ENCODE peak calls at places on chromosomes 13 and 19, in five cellular contexts. Q, I, P, L and V are unnamed samples.

GRCh38 chr19:33175886-33176669 is 18.1 kb upstream of the LRP3 start:
- DNase-seq in Q (peak; percentile 40), I (peak; percentile 17), P (peak; percentile 48), L (no peak), V (peak; percentile 54)

GRCh38 chr19:50461066-50461875 is 15.0 kb upstream of the EMC10 start:
- DNase-seq in Q (no peak), I (peak; percentile 86), P (peak; percentile 76), L (peak; percentile 78), V (peak; percentile 81)

GRCh38 chr19:33283578-33283977 is 18.8 kb downstream of the CEBPA start:
- DNase-seq in Q (no peak), I (no peak), P (no peak), L (no peak), V (no peak)

GRCh38 chr13:71864094-71864980 is 2.7 kb downstream of the DACH1 start:
- DNase-seq in Q (peak; percentile 2), I (no peak), P (peak; percentile 61), L (peak; percentile 69), V (peak; percentile 2)

GRCh38 chr13:36357692-36358091 is 11.5 kb upstream of the SPART start:
- DNase-seq in Q (no peak), I (no peak), P (no peak), L (no peak), V (no peak)

GRCh38 chr13:114324334-114324733 is 10.0 kb downstream of the CHAMP1 start:
- DNase-seq in Q (no peak), I (no peak), P (no peak), L (no peak), V (no peak)

GRCh38 chr13:109600078-109600477 is 186.3 kb downstream of the IRS2 start:
- DNase-seq in Q (no peak), I (no peak), P (no peak), L (no peak), V (no peak)

GRCh38 chr19:20422616-20423205 is 142.9 kb downstream of the ZNF737 start:
- DNase-seq in Q (no peak), I (no peak), P (peak; percentile 4), L (no peak), V (no peak)

GRCh38 chr19:1189419-1189818 is 15.4 kb upstream of the SBNO2 start:
- DNase-seq in Q (no peak), I (no peak), P (no peak), L (no peak), V (no peak)

GRCh38 chr19:45564131-45564780 is 20.3 kb downstream of the OPA3 start:
- DNase-seq in Q (no peak), I (peak; percentile 60), P (no peak), L (no peak), V (no peak)

GRCh38 chr13:75870397-75870801 is 234.3 kb downstream of the LMO7 start:
- DNase-seq in Q (no peak), I (peak; percentile 24), P (peak; percentile 45), L (no peak), V (peak; percentile 78)

GRCh38 chr19:50759886-50760285 is 10.4 kb upstream of the GPR32 start:
- DNase-seq in Q (no peak), I (peak; percentile 78), P (no peak), L (no peak), V (peak; percentile 32)

GRCh38 chr13:42330991-42331390 is 59.0 kb downstream of the AKAP11 start:
- DNase-seq in Q (no peak), I (no peak), P (no peak), L (no peak), V (no peak)

GRCh38 chr19:54189020-54189667 is at the start of gene MBOAT7:
- DNase-seq in Q (no peak), I (peak; percentile 87), P (no peak), L (no peak), V (no peak)

GRCh38 chr19:50148528-50148927 is 14.6 kb downstream of the IZUMO2 start:
- DNase-seq in Q (no peak), I (no peak), P (no peak), L (no peak), V (no peak)

GRCh38 chr13:80040219-80040976 is 300.5 kb downstream of the SPRY2 start:
- DNase-seq in Q (no peak), I (no peak), P (peak; percentile 75), L (no peak), V (peak; percentile 81)

GRCh38 chr19:16223746-16224145 is 26.0 kb downstream of the AP1M1 start:
- DNase-seq in Q (no peak), I (no peak), P (no peak), L (no peak), V (no peak)

GRCh38 chr13:74077847-74078246 is 56.4 kb downstream of the KLF12 start:
- DNase-seq in Q (no peak), I (no peak), P (no peak), L (no peak), V (peak; percentile 55)

GRCh38 chr13:29958476-29958875 is 108.1 kb upstream of the UBL3 start:
- DNase-seq in Q (no peak), I (no peak), P (no peak), L (no peak), V (no peak)

GRCh38 chr19:35805518-35806102 is 7.0 kb downstream of the PRODH2 start:
- DNase-seq in Q (no peak), I (no peak), P (no peak), L (no peak), V (no peak)

GRCh38 chr19:12837225-12837624 is 1.1 kb upstream of the MAST1 start:
- DNase-seq in Q (no peak), I (no peak), P (no peak), L (no peak), V (no peak)

DNA sequence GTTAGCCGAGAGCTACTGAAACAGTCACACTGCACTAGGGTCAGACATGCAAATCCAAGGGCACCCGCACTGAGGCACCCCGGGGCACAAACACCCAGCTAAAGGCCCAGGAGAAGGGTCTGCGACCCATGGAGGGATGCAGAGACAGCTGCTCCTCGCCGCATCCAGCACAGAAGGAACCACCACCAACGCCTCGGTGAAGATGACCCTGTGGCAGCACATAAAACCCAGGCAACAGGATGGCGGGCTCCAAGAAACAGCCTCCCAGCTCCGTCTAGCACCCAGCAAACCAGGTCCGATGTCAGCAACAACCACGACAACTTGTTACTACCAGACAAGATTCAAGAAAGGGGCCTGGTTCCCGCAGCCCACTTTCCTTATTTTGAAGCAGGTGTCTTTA is 82.1 kb downstream of the STK24 start:
- DNase-seq in Q (no peak), I (no peak), P (no peak), L (no peak), V (no peak)
- H3K4me1 ChIP-seq in Q (peaks cover 58% of the 10 kb centered on the region), I (peaks cover 25% of the 10 kb centered on the region), P (peaks cover 36% of the 10 kb centered on the region), L (peaks cover 42% of the 10 kb centered on the region), V (peaks cover 55% of the 10 kb centered on the region)

GRCh38 chr19:30312582-30313352 is 59.4 kb upstream of the ZNF536 start:
- DNase-seq in Q (no peak), I (no peak), P (no peak), L (no peak), V (no peak)

GRCh38 chr19:30307191-30307974 is 64.8 kb upstream of the ZNF536 start:
- DNase-seq in Q (no peak), I (no peak), P (no peak), L (no peak), V (no peak)

GRCh38 chr19:30310806-30311121 is 61.4 kb upstream of the ZNF536 start:
- DNase-seq in Q (no peak), I (no peak), P (no peak), L (no peak), V (no peak)

GRCh38 chr19:30311911-30312310 is 60.3 kb upstream of the ZNF536 start:
- DNase-seq in Q (no peak), I (no peak), P (no peak), L (no peak), V (no peak)

DNA sequence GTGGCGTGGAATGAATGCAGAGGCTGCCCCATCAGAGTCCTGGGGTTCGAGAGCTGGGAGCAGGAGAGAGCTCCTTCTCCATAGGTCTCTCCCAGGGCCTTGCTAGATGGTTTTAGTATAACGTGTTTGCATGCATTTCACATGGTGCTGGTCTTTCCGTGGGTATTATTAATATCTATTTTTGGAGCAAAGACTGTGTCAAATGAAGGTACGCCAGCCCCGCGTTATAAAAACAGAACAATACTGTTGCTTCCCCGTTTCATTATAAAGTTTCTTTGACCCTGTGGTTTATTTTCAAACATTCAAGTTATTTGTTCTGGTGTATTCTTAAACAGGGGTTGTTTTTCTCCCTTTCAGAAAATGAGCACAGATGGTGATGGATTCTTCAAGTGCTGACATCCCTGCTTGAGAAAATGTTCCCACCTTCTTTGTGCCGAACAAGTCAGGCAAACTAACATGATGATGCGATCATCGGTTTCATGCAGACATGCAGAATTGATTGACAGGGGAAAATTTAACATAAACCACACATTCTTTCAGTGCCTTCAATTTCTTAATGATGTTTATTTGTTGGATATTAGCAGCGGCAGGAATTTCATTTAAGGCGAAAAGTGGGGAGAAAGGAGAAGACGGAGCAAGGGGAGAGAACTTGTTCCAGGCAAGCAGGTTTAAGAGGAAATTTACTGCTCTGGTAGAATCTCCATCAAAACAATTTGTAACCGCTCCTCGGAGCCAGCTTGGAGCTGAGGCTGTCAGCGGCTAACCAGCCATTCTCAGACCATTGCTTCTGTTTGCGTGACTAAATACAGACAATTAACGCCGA is 62.0 kb upstream of the ZNF536 start:
- DNase-seq in Q (no peak), I (no peak), P (no peak), L (no peak), V (no peak)
- H3K4me1 ChIP-seq in Q (no peaks in the 10 kb centered on the region), I (no peaks in the 10 kb centered on the region), P (no peaks in the 10 kb centered on the region), L (no peaks in the 10 kb centered on the region), V (no peaks in the 10 kb centered on the region)

GRCh38 chr13:40185393-40185792 is 481.0 kb downstream of the FOXO1 start:
- DNase-seq in Q (no peak), I (peak; percentile 22), P (no peak), L (no peak), V (no peak)
- H3K4me1 ChIP-seq in Q (peaks cover 13% of the 10 kb centered on the region), I (peaks cover 14% of the 10 kb centered on the region), P (peaks cover 26% of the 10 kb centered on the region), L (peaks cover 7% of the 10 kb centered on the region), V (peaks cover 16% of the 10 kb centered on the region)

GRCh38 chr19:17242431-17243208 is 3.1 kb downstream of the NR2F6 start:
- DNase-seq in Q (no peak), I (peak; percentile 46), P (no peak), L (no peak), V (no peak)

GRCh38 chr19:17237747-17238706 is 7.7 kb downstream of the NR2F6 start:
- DNase-seq in Q (no peak), I (no peak), P (no peak), L (no peak), V (no peak)

GRCh38 chr19:17243340-17243853 is 2.3 kb downstream of the NR2F6 start:
- DNase-seq in Q (no peak), I (no peak), P (no peak), L (no peak), V (peak; percentile 29)

GRCh38 chr19:17240062-17240854 is 5.5 kb downstream of the NR2F6 start:
- DNase-seq in Q (no peak), I (no peak), P (no peak), L (no peak), V (no peak)

GRCh38 chr19:17240855-17241399 is 4.8 kb downstream of the NR2F6 start:
- DNase-seq in Q (no peak), I (no peak), P (no peak), L (no peak), V (no peak)
- H3K4me1 ChIP-seq in Q (peaks cover 15% of the 10 kb centered on the region), I (peaks cover 39% of the 10 kb centered on the region), P (peaks cover 51% of the 10 kb centered on the region), L (peaks cover 21% of the 10 kb centered on the region), V (peaks cover 29% of the 10 kb centered on the region)

GRCh38 chr13:44576396-44577235 is 486 bp upstream of the TSC22D1 start:
- DNase-seq in Q (no peak), I (peak; percentile 28), P (peak; percentile 57), L (peak; percentile 72), V (peak; percentile 61)
- H3K4me1 ChIP-seq in Q (peaks cover 27% of the 10 kb centered on the region), I (peaks cover 30% of the 10 kb centered on the region), P (peaks cover 33% of the 10 kb centered on the region), L (peaks cover 18% of the 10 kb centered on the region), V (peaks cover 42% of the 10 kb centered on the region)